ENCODE peak calls at places on chromosomes 5 and 9, in ten cellular contexts. One of them, this sample, is unnamed. For H3K9me3, the result is how much of the 10 kb centered on the place peaks cover.

GRCh38 chr5:120368923-120369715 is 95.0 kb upstream of the PRR16 start:
- DNase-seq in left ventricle myocardium inferior: no peak
- DNase-seq in IMR-90: no peak
- DNase-seq in adipocyte: no peak
- DNase-seq in colonic mucosa: peak
- DNase-seq in cardiac muscle cell: no peak
- DNase-seq in mammary epithelial cell: peak
- DNase-seq in stomach: peak
- DNase-seq in hepatocyte: peak
- DNase-seq in fibroblast of lung: no peak
- DNase-seq in this sample: peak

GRCh38 chr5:92559331-92559730 is 1021.7 kb downstream of the NR2F1-AS1 start:
- DNase-seq in stomach: no peak
- DNase-seq in cardiac muscle cell: no peak
- DNase-seq in IMR-90: no peak
- DNase-seq in fibroblast of lung: no peak
- DNase-seq in hepatocyte: no peak
- DNase-seq in mammary epithelial cell: no peak
- DNase-seq in adipocyte: no peak
- DNase-seq in colonic mucosa: no peak
- DNase-seq in left ventricle myocardium inferior: no peak
- DNase-seq in this sample: no peak

GRCh38 chr5:17212996-17213395 is 4.4 kb upstream of the BASP1 start:
- DNase-seq in IMR-90: no peak
- DNase-seq in stomach: no peak
- DNase-seq in colonic mucosa: no peak
- DNase-seq in fibroblast of lung: no peak
- DNase-seq in cardiac muscle cell: no peak
- DNase-seq in mammary epithelial cell: no peak
- DNase-seq in left ventricle myocardium inferior: no peak
- DNase-seq in adipocyte: no peak
- DNase-seq in hepatocyte: no peak
- DNase-seq in this sample: no peak

GRCh38 chr5:58794875-58795274 is 212.0 kb downstream of the RAB3C start:
- DNase-seq in adipocyte: no peak
- DNase-seq in IMR-90: no peak
- DNase-seq in cardiac muscle cell: no peak
- DNase-seq in colonic mucosa: no peak
- DNase-seq in hepatocyte: no peak
- DNase-seq in left ventricle myocardium inferior: no peak
- DNase-seq in fibroblast of lung: no peak
- DNase-seq in stomach: no peak
- DNase-seq in mammary epithelial cell: no peak
- DNase-seq in this sample: no peak

GRCh38 chr5:170525450-170526211 is 21.8 kb downstream of the KCNIP1 start:
- DNase-seq in stomach: no peak
- DNase-seq in fibroblast of lung: no peak
- DNase-seq in IMR-90: no peak
- DNase-seq in hepatocyte: no peak
- DNase-seq in mammary epithelial cell: no peak
- DNase-seq in colonic mucosa: no peak
- DNase-seq in left ventricle myocardium inferior: no peak
- DNase-seq in adipocyte: no peak
- DNase-seq in cardiac muscle cell: no peak
- DNase-seq in this sample: no peak

GRCh38 chr5:117230375-117230774 is 655.8 kb upstream of the SEMA6A start:
- DNase-seq in colonic mucosa: no peak
- DNase-seq in fibroblast of lung: no peak
- DNase-seq in left ventricle myocardium inferior: no peak
- DNase-seq in adipocyte: no peak
- DNase-seq in hepatocyte: no peak
- DNase-seq in IMR-90: no peak
- DNase-seq in cardiac muscle cell: no peak
- DNase-seq in stomach: no peak
- DNase-seq in mammary epithelial cell: no peak
- DNase-seq in this sample: no peak

GRCh38 chr5:174338204-174339010 is 292.9 kb downstream of the NSG2 start:
- DNase-seq in fibroblast of lung: no peak
- DNase-seq in hepatocyte: peak
- DNase-seq in stomach: no peak
- DNase-seq in colonic mucosa: no peak
- DNase-seq in cardiac muscle cell: peak
- DNase-seq in IMR-90: no peak
- DNase-seq in left ventricle myocardium inferior: no peak
- DNase-seq in adipocyte: peak
- DNase-seq in mammary epithelial cell: no peak
- DNase-seq in this sample: no peak

GRCh38 chr9:112074250-112075008 is 100.7 kb downstream of the SUSD1 start:
- DNase-seq in adipocyte: peak
- DNase-seq in hepatocyte: peak
- DNase-seq in fibroblast of lung: peak
- DNase-seq in mammary epithelial cell: peak
- DNase-seq in colonic mucosa: peak
- DNase-seq in left ventricle myocardium inferior: peak
- DNase-seq in cardiac muscle cell: peak
- DNase-seq in stomach: peak
- DNase-seq in IMR-90: peak
- DNase-seq in this sample: no peak

GRCh38 chr9:104868687-104869404 is 59.1 kb downstream of the ABCA1 start:
- DNase-seq in left ventricle myocardium inferior: peak
- DNase-seq in stomach: peak
- DNase-seq in colonic mucosa: peak
- DNase-seq in IMR-90: peak
- DNase-seq in mammary epithelial cell: peak
- DNase-seq in hepatocyte: peak
- DNase-seq in fibroblast of lung: peak
- DNase-seq in adipocyte: peak
- DNase-seq in cardiac muscle cell: peak
- DNase-seq in this sample: no peak

GRCh38 chr9:4490705-4491620 is 695 bp downstream of the SLC1A1 start:
- DNase-seq in cardiac muscle cell: no peak
- DNase-seq in hepatocyte: peak
- DNase-seq in adipocyte: peak
- DNase-seq in fibroblast of lung: peak
- DNase-seq in stomach: no peak
- DNase-seq in mammary epithelial cell: peak
- DNase-seq in IMR-90: no peak
- DNase-seq in colonic mucosa: peak
- DNase-seq in left ventricle myocardium inferior: no peak
- DNase-seq in this sample: no peak

GRCh38 chr5:106134549-106134948 is 1536.2 kb downstream of the EFNA5 start:
- DNase-seq in fibroblast of lung: no peak
- DNase-seq in cardiac muscle cell: no peak
- DNase-seq in adipocyte: no peak
- DNase-seq in hepatocyte: no peak
- DNase-seq in stomach: no peak
- DNase-seq in left ventricle myocardium inferior: no peak
- DNase-seq in colonic mucosa: no peak
- DNase-seq in IMR-90: no peak
- DNase-seq in mammary epithelial cell: no peak
- DNase-seq in this sample: no peak

GRCh38 chr9:6271508-6272228 is 56.1 kb downstream of the IL33 start:
- DNase-seq in left ventricle myocardium inferior: no peak
- DNase-seq in adipocyte: no peak
- DNase-seq in hepatocyte: no peak
- DNase-seq in stomach: no peak
- DNase-seq in fibroblast of lung: peak
- DNase-seq in IMR-90: no peak
- DNase-seq in mammary epithelial cell: no peak
- DNase-seq in cardiac muscle cell: no peak
- DNase-seq in colonic mucosa: no peak
- DNase-seq in this sample: no peak

GRCh38 chr5:74576941-74577456 is 63.5 kb downstream of the ENC1 start:
- DNase-seq in left ventricle myocardium inferior: no peak
- DNase-seq in colonic mucosa: peak
- DNase-seq in IMR-90: peak
- DNase-seq in cardiac muscle cell: peak
- DNase-seq in adipocyte: peak
- DNase-seq in mammary epithelial cell: peak
- DNase-seq in stomach: no peak
- DNase-seq in fibroblast of lung: peak
- DNase-seq in hepatocyte: no peak
- DNase-seq in this sample: no peak

GRCh38 chr5:163451489-163451888 is 8.4 kb downstream of the NUDCD2 start:
- DNase-seq in adipocyte: no peak
- DNase-seq in stomach: no peak
- DNase-seq in left ventricle myocardium inferior: no peak
- DNase-seq in cardiac muscle cell: no peak
- DNase-seq in colonic mucosa: no peak
- DNase-seq in fibroblast of lung: no peak
- DNase-seq in mammary epithelial cell: no peak
- DNase-seq in hepatocyte: no peak
- DNase-seq in IMR-90: no peak
- DNase-seq in this sample: no peak

DNA sequence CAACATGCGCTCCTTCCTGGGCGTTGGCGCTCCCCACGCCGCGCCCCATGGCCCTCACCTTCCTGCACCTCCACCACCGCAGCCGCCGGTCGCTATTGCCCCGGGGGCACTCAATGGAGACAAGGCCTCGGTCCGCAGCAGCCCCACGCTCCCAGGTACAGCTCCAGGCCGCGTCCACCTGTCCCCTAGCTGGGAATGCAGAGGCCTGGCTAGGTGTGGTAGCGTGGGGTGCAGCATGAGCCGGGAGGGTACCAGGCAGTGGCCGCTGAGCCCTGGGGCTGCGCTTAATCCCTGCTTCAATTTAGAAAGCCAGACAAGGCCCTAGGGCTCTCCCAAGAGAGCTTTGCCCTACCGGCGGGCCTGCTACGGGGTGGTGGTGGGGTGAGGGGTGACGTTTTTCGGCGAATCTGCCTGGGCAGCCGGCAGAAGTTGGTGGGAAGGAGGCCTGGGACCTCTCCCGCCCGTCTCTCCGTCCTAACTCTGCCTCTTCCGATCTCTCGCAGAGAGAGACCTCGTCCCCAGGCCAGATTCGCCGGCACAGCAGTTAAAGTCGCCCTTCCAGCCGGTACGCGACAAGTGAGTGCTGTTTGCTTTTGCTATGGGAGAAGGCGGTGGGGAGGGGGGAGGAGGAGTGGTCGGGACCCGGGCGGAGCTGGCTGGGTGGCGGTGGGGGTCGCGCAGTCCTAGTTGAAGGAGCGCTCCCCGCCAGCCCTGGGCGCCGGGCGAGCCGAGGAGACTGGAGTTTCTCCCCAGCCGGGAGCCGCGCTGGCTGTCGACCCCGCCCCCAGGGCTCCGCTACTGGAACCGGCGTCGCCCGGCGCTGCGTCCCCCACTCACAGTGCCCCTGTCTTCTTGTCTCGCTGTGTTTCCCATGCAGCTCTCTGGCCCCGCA is 4.7 kb downstream of the IRX1 start:
- DNase-seq in adipocyte: no peak
- DNase-seq in hepatocyte: no peak
- DNase-seq in cardiac muscle cell: no peak
- DNase-seq in mammary epithelial cell: peak
- DNase-seq in left ventricle myocardium inferior: no peak
- DNase-seq in fibroblast of lung: no peak
- DNase-seq in IMR-90: no peak
- DNase-seq in colonic mucosa: no peak
- DNase-seq in stomach: no peak
- DNase-seq in this sample: no peak
- H3K9me3 ChIP-seq in adipocyte: under half
- H3K9me3 ChIP-seq in hepatocyte: under half
- H3K9me3 ChIP-seq in cardiac muscle cell: under half
- H3K9me3 ChIP-seq in mammary epithelial cell: under half
- H3K9me3 ChIP-seq in left ventricle myocardium inferior: under half
- H3K9me3 ChIP-seq in fibroblast of lung: under half
- H3K9me3 ChIP-seq in IMR-90: under half
- H3K9me3 ChIP-seq in colonic mucosa: under half
- H3K9me3 ChIP-seq in stomach: under half
- H3K9me3 ChIP-seq in this sample: under half

GRCh38 chr5:77294212-77294611 is 83.7 kb downstream of the PDE8B start:
- DNase-seq in fibroblast of lung: no peak
- DNase-seq in hepatocyte: no peak
- DNase-seq in mammary epithelial cell: no peak
- DNase-seq in cardiac muscle cell: no peak
- DNase-seq in adipocyte: no peak
- DNase-seq in colonic mucosa: no peak
- DNase-seq in IMR-90: no peak
- DNase-seq in stomach: no peak
- DNase-seq in left ventricle myocardium inferior: no peak
- DNase-seq in this sample: no peak
- H3K9me3 ChIP-seq in fibroblast of lung: under half
- H3K9me3 ChIP-seq in hepatocyte: under half
- H3K9me3 ChIP-seq in mammary epithelial cell: under half
- H3K9me3 ChIP-seq in cardiac muscle cell: under half
- H3K9me3 ChIP-seq in adipocyte: under half
- H3K9me3 ChIP-seq in colonic mucosa: under half
- H3K9me3 ChIP-seq in IMR-90: under half
- H3K9me3 ChIP-seq in stomach: under half
- H3K9me3 ChIP-seq in left ventricle myocardium inferior: under half
- H3K9me3 ChIP-seq in this sample: under half

DNA sequence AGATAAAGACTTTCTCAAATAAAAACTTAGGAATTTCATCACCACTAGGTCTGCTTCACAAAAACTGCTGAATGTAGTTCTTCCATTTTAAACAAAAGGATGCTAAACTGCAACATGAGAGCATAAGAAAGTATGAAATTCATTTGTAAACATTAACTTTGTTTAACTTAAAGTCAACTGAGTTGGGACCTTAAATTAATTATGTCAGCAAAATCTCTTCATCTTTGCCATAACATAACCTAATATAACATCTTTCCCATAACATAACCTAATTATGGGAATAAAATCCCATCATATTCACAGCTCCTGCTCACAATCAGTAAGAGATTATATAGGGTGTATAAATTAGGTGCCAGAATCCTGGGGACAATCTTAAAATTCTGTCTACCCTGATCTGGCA is 78.8 kb upstream of the PCSK5 start:
- DNase-seq in hepatocyte: no peak
- DNase-seq in left ventricle myocardium inferior: no peak
- DNase-seq in stomach: no peak
- DNase-seq in fibroblast of lung: no peak
- DNase-seq in mammary epithelial cell: no peak
- DNase-seq in colonic mucosa: no peak
- DNase-seq in cardiac muscle cell: no peak
- DNase-seq in IMR-90: no peak
- DNase-seq in adipocyte: no peak
- DNase-seq in this sample: no peak
- H3K9me3 ChIP-seq in hepatocyte: under half
- H3K9me3 ChIP-seq in left ventricle myocardium inferior: half or more
- H3K9me3 ChIP-seq in stomach: half or more
- H3K9me3 ChIP-seq in fibroblast of lung: under half
- H3K9me3 ChIP-seq in mammary epithelial cell: under half
- H3K9me3 ChIP-seq in colonic mucosa: under half
- H3K9me3 ChIP-seq in cardiac muscle cell: under half
- H3K9me3 ChIP-seq in IMR-90: under half
- H3K9me3 ChIP-seq in adipocyte: under half
- H3K9me3 ChIP-seq in this sample: under half

DNA sequence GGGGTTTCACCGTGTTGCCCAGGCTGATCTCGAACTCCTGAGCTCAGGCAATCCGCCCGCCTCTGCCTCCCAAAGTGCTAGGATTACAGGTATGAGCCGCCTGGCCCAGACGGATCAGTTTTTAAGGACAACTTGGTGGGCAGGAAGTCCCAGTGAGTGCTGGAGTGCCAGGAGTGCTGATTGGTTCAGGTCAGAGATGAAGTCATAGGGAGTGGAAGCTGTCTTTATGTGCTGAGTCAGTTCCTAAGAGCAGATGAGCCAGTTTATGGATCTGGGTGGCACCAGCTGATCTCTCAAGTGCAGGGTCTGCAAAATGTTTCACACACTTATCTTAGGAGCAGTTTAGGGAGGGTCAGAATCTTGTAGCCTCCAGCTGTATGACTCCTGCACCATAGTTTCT is 292.1 kb upstream of the ELAVL2 start:
- DNase-seq in stomach: no peak
- DNase-seq in left ventricle myocardium inferior: no peak
- DNase-seq in fibroblast of lung: no peak
- DNase-seq in IMR-90: no peak
- DNase-seq in colonic mucosa: no peak
- DNase-seq in mammary epithelial cell: no peak
- DNase-seq in cardiac muscle cell: no peak
- DNase-seq in adipocyte: no peak
- DNase-seq in hepatocyte: no peak
- DNase-seq in this sample: no peak
- H3K9me3 ChIP-seq in stomach: under half
- H3K9me3 ChIP-seq in left ventricle myocardium inferior: under half
- H3K9me3 ChIP-seq in fibroblast of lung: under half
- H3K9me3 ChIP-seq in IMR-90: under half
- H3K9me3 ChIP-seq in colonic mucosa: under half
- H3K9me3 ChIP-seq in mammary epithelial cell: under half
- H3K9me3 ChIP-seq in cardiac muscle cell: under half
- H3K9me3 ChIP-seq in adipocyte: under half
- H3K9me3 ChIP-seq in hepatocyte: under half
- H3K9me3 ChIP-seq in this sample: under half